ENCODE peak calls at places on chromosome 5, in four cellular contexts. O is cardiac muscle cell, X is lung microvascular endothelial cell, B is NCI-H69. H is an unnamed sample.

GRCh38 chr5:163407034-163407652 is 30.3 kb upstream of the CCNG1 start:
- DNase-seq in O (peak; percentile 72), X (no peak), B (peak; percentile 22), H (no peak)

GRCh38 chr5:178115835-178116405 is 2.6 kb downstream of the N4BP3 start:
- DNase-seq in O (no peak), X (no peak), B (no peak), H (no peak)

GRCh38 chr5:38753776-38754175 is 92.0 kb upstream of the OSMR start:
- DNase-seq in O (peak; percentile 15), X (no peak), B (no peak), H (no peak)

GRCh38 chr5:164518741-164519080 is 1013.3 kb downstream of the MAT2B start:
- DNase-seq in O (no peak), X (no peak), B (no peak), H (no peak)

GRCh38 chr5:10649518-10650410 is 85.9 kb downstream of the ANKRD33B start:
- DNase-seq in O (peak; percentile 51), X (no peak), B (no peak), H (no peak)

GRCh38 chr5:90480699-90481098 is 6.0 kb downstream of the POLR3G start:
- DNase-seq in O (no peak), X (no peak), B (no peak), H (no peak)

GRCh38 chr5:89282832-89283510 is 400.0 kb upstream of the MEF2C start:
- DNase-seq in O (peak; percentile 22), X (peak; percentile 17), B (no peak), H (no peak)

GRCh38 chr5:142201471-142201887 is 92.9 kb downstream of the NDFIP1 start:
- DNase-seq in O (peak; percentile 89), X (peak; percentile 44), B (no peak), H (no peak)

GRCh38 chr5:130479045-130479804 is 575.0 kb downstream of the CHSY3 start:
- DNase-seq in O (no peak), X (no peak), B (no peak), H (peak; percentile 67)

GRCh38 chr5:73917433-73917832 is 291.4 kb downstream of the ARHGEF28 start:
- DNase-seq in O (no peak), X (peak; percentile 43), B (peak; percentile 97), H (no peak)

GRCh38 chr5:4442221-4442620 is 697.9 kb upstream of the ADAMTS16 start:
- DNase-seq in O (no peak), X (no peak), B (no peak), H (no peak)

GRCh38 chr5:1673042-1673674 is 126.5 kb downstream of the MRPL36 start:
- DNase-seq in O (peak; percentile 40), X (no peak), B (no peak), H (peak; percentile 24)

GRCh38 chr5:177445052-177446016 is 1.3 kb upstream of the PRR7 start:
- DNase-seq in O (no peak), X (no peak), B (no peak), H (no peak)